ENCODE peak calls at places on chromosomes 5 and 9, in seven cellular contexts. One of them, this sample, is unnamed.
A peak's percentile ranks its signal among the peaks of the same experiment; 100 is the strongest.

GRCh38 chr9:98552306-98552705 is 156.4 kb downstream of the GABBR2 start:
- DNase-seq in MM.1S: no peak
- DNase-seq in BE2C: no peak
- DNase-seq in effector memory CD4-positive, alpha-beta T cell: no peak
- DNase-seq in CD4-positive, CD25-positive, alpha-beta regulatory T cell: no peak
- DNase-seq in ovary: no peak
- DNase-seq in PC-9: peak; percentile 89
- DNase-seq in this sample: no peak

GRCh38 chr5:142726188-142726731 is 40.4 kb upstream of the FGF1 start:
- DNase-seq in CD4-positive, CD25-positive, alpha-beta regulatory T cell: no peak
- DNase-seq in effector memory CD4-positive, alpha-beta T cell: no peak
- DNase-seq in ovary: no peak
- DNase-seq in BE2C: no peak
- DNase-seq in MM.1S: no peak
- DNase-seq in PC-9: peak; percentile 53
- DNase-seq in this sample: no peak

GRCh38 chr9:21267806-21268657 is 28.2 kb upstream of the IFNA14 start:
- DNase-seq in PC-9: no peak
- DNase-seq in BE2C: no peak
- DNase-seq in effector memory CD4-positive, alpha-beta T cell: no peak
- DNase-seq in ovary: no peak
- DNase-seq in MM.1S: no peak
- DNase-seq in CD4-positive, CD25-positive, alpha-beta regulatory T cell: no peak
- DNase-seq in this sample: no peak

GRCh38 chr9:84439253-84439652 is 98.7 kb upstream of the SLC28A3 start:
- DNase-seq in CD4-positive, CD25-positive, alpha-beta regulatory T cell: no peak
- DNase-seq in effector memory CD4-positive, alpha-beta T cell: no peak
- DNase-seq in PC-9: no peak
- DNase-seq in BE2C: no peak
- DNase-seq in ovary: no peak
- DNase-seq in MM.1S: no peak
- DNase-seq in this sample: no peak

GRCh38 chr5:138336952-138337684 is 948 bp upstream of the FAM53C start:
- DNase-seq in BE2C: no peak
- DNase-seq in MM.1S: no peak
- DNase-seq in PC-9: peak; percentile 55
- DNase-seq in effector memory CD4-positive, alpha-beta T cell: peak; percentile 61
- DNase-seq in CD4-positive, CD25-positive, alpha-beta regulatory T cell: no peak
- DNase-seq in ovary: peak; percentile 91
- DNase-seq in this sample: no peak

GRCh38 chr5:126544087-126544740 is 50.8 kb downstream of the ALDH7A1 start:
- DNase-seq in effector memory CD4-positive, alpha-beta T cell: peak; percentile 14
- DNase-seq in BE2C: peak; percentile 58
- DNase-seq in ovary: no peak
- DNase-seq in PC-9: no peak
- DNase-seq in MM.1S: peak; percentile 80
- DNase-seq in CD4-positive, CD25-positive, alpha-beta regulatory T cell: peak; percentile 52
- DNase-seq in this sample: no peak

GRCh38 chr5:65611524-65611923 is 12.6 kb downstream of the TRIM23 start:
- DNase-seq in BE2C: no peak
- DNase-seq in PC-9: peak; percentile 85
- DNase-seq in effector memory CD4-positive, alpha-beta T cell: no peak
- DNase-seq in MM.1S: no peak
- DNase-seq in CD4-positive, CD25-positive, alpha-beta regulatory T cell: no peak
- DNase-seq in ovary: no peak
- DNase-seq in this sample: peak; percentile 93

GRCh38 chr5:78116167-78116566 is 178.3 kb downstream of the AP3B1 start:
- DNase-seq in MM.1S: no peak
- DNase-seq in CD4-positive, CD25-positive, alpha-beta regulatory T cell: no peak
- DNase-seq in PC-9: no peak
- DNase-seq in ovary: no peak
- DNase-seq in BE2C: no peak
- DNase-seq in effector memory CD4-positive, alpha-beta T cell: no peak
- DNase-seq in this sample: no peak

GRCh38 chr9:121184463-121184862 is 17.2 kb downstream of the RAB14 start:
- DNase-seq in effector memory CD4-positive, alpha-beta T cell: no peak
- DNase-seq in MM.1S: no peak
- DNase-seq in PC-9: no peak
- DNase-seq in BE2C: no peak
- DNase-seq in CD4-positive, CD25-positive, alpha-beta regulatory T cell: no peak
- DNase-seq in ovary: no peak
- DNase-seq in this sample: no peak

GRCh38 chr9:21060919-21061561 is 16.7 kb downstream of the IFNB1 start:
- DNase-seq in PC-9: no peak
- DNase-seq in ovary: no peak
- DNase-seq in CD4-positive, CD25-positive, alpha-beta regulatory T cell: peak; percentile 26
- DNase-seq in effector memory CD4-positive, alpha-beta T cell: no peak
- DNase-seq in BE2C: no peak
- DNase-seq in MM.1S: peak; percentile 26
- DNase-seq in this sample: no peak

GRCh38 chr9:3045153-3045552 is 201.3 kb upstream of the PUM3 start:
- DNase-seq in effector memory CD4-positive, alpha-beta T cell: no peak
- DNase-seq in MM.1S: no peak
- DNase-seq in BE2C: no peak
- DNase-seq in ovary: no peak
- DNase-seq in CD4-positive, CD25-positive, alpha-beta regulatory T cell: no peak
- DNase-seq in PC-9: no peak
- DNase-seq in this sample: no peak

GRCh38 chr9:98255064-98255577 is 328 bp downstream of the TBC1D2 start:
- DNase-seq in BE2C: no peak
- DNase-seq in MM.1S: no peak
- DNase-seq in effector memory CD4-positive, alpha-beta T cell: peak; percentile 1
- DNase-seq in CD4-positive, CD25-positive, alpha-beta regulatory T cell: no peak
- DNase-seq in PC-9: no peak
- DNase-seq in ovary: peak; percentile 36
- DNase-seq in this sample: no peak

GRCh38 chr9:71769175-71770165 is 1.2 kb upstream of the CEMIP2 start:
- DNase-seq in PC-9: peak; percentile 75
- DNase-seq in MM.1S: peak; percentile 85
- DNase-seq in effector memory CD4-positive, alpha-beta T cell: peak; percentile 71
- DNase-seq in ovary: peak; percentile 63
- DNase-seq in BE2C: peak; percentile 46
- DNase-seq in CD4-positive, CD25-positive, alpha-beta regulatory T cell: peak; percentile 79
- DNase-seq in this sample: no peak

GRCh38 chr5:113169720-113170119 is 193.1 kb downstream of the DCP2 start:
- DNase-seq in BE2C: no peak
- DNase-seq in CD4-positive, CD25-positive, alpha-beta regulatory T cell: no peak
- DNase-seq in PC-9: peak; percentile 64
- DNase-seq in MM.1S: no peak
- DNase-seq in effector memory CD4-positive, alpha-beta T cell: no peak
- DNase-seq in ovary: no peak
- DNase-seq in this sample: no peak

GRCh38 chr9:133103987-133104505 is 17.0 kb downstream of the RALGDS start:
- DNase-seq in BE2C: no peak
- DNase-seq in ovary: peak; percentile 26
- DNase-seq in CD4-positive, CD25-positive, alpha-beta regulatory T cell: no peak
- DNase-seq in PC-9: no peak
- DNase-seq in effector memory CD4-positive, alpha-beta T cell: no peak
- DNase-seq in MM.1S: no peak
- DNase-seq in this sample: no peak
- H3K36me3 ChIP-seq in BE2C: peaks cover 96% of the 10 kb centered on the region
- H3K36me3 ChIP-seq in ovary: no peaks in the 10 kb centered on the region
- H3K36me3 ChIP-seq in CD4-positive, CD25-positive, alpha-beta regulatory T cell: peaks cover 92% of the 10 kb centered on the region
- H3K36me3 ChIP-seq in PC-9: peaks cover 8% of the 10 kb centered on the region
- H3K36me3 ChIP-seq in effector memory CD4-positive, alpha-beta T cell: peaks cover 94% of the 10 kb centered on the region
- H3K36me3 ChIP-seq in MM.1S: no peaks in the 10 kb centered on the region
- H3K36me3 ChIP-seq in this sample: peaks cover 9% of the 10 kb centered on the region

GRCh38 chr5:134551891-134552290 is 26.4 kb downstream of the JADE2 start:
- DNase-seq in MM.1S: no peak
- DNase-seq in effector memory CD4-positive, alpha-beta T cell: no peak
- DNase-seq in CD4-positive, CD25-positive, alpha-beta regulatory T cell: no peak
- DNase-seq in BE2C: no peak
- DNase-seq in PC-9: no peak
- DNase-seq in ovary: no peak
- DNase-seq in this sample: no peak

GRCh38 chr5:134552301-134552700 is 26.8 kb downstream of the JADE2 start:
- DNase-seq in effector memory CD4-positive, alpha-beta T cell: no peak
- DNase-seq in PC-9: no peak
- DNase-seq in MM.1S: no peak
- DNase-seq in CD4-positive, CD25-positive, alpha-beta regulatory T cell: no peak
- DNase-seq in ovary: peak; percentile 87
- DNase-seq in BE2C: no peak
- DNase-seq in this sample: peak; percentile 47

GRCh38 chr5:134549714-134550113 is 24.2 kb downstream of the JADE2 start:
- DNase-seq in PC-9: no peak
- DNase-seq in ovary: no peak
- DNase-seq in MM.1S: no peak
- DNase-seq in BE2C: no peak
- DNase-seq in effector memory CD4-positive, alpha-beta T cell: no peak
- DNase-seq in CD4-positive, CD25-positive, alpha-beta regulatory T cell: no peak
- DNase-seq in this sample: no peak

GRCh38 chr5:134547999-134548626 is 22.6 kb downstream of the JADE2 start:
- DNase-seq in CD4-positive, CD25-positive, alpha-beta regulatory T cell: no peak
- DNase-seq in MM.1S: no peak
- DNase-seq in PC-9: no peak
- DNase-seq in effector memory CD4-positive, alpha-beta T cell: no peak
- DNase-seq in ovary: no peak
- DNase-seq in BE2C: no peak
- DNase-seq in this sample: no peak

DNA sequence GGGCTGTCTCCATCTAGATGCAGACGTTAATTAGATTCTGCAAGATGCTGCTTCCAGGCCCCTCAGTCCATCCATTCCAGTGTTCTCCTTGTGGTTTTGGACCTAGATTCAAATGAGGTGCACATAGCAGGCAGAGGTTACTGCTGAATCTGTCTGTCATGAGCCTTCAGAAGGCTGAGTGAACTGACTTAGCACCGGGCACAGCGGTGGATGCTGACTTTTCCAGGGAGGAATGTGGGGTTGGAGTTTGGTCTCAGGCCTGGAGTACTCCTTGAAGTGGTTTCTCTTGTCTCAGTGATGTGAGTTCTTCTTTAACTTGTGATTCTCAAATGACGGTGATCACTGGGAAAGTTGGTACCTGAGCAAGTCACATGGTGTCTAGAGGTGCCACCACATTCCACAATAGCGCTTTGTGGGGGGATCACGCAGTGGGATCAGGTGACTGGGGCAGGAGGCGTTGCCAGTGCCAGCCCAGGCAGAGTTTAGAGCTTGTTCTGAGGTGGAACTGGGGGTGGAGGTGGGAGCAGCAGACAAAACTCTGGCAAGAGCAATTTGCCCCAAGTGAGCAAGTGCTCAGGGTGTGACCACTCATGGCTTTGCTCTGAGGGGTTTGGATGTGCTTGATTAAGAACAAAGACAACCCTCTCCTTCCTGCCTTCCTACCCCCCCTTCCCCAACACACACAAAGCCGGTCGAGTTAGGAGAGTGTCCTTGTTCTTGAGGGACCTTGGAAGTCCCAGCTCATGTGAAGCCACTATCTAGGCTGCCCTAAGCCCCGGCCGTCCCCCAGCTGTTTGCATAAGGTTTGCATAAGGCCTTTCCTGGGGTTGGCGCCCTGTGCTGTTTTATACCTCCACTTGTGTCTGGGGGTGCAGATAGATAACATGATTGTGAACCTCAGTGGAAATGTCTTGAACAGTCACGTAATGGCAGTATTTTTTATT is 25.1 kb downstream of the JADE2 start:
- DNase-seq in PC-9: no peak
- DNase-seq in ovary: no peak
- DNase-seq in MM.1S: no peak
- DNase-seq in BE2C: no peak
- DNase-seq in CD4-positive, CD25-positive, alpha-beta regulatory T cell: no peak
- DNase-seq in effector memory CD4-positive, alpha-beta T cell: no peak
- DNase-seq in this sample: no peak
- H3K36me3 ChIP-seq in PC-9: peaks cover 19% of the 10 kb centered on the region
- H3K36me3 ChIP-seq in ovary: no peaks in the 10 kb centered on the region
- H3K36me3 ChIP-seq in MM.1S: no peaks in the 10 kb centered on the region
- H3K36me3 ChIP-seq in BE2C: no peaks in the 10 kb centered on the region
- H3K36me3 ChIP-seq in CD4-positive, CD25-positive, alpha-beta regulatory T cell: peaks cover 71% of the 10 kb centered on the region
- H3K36me3 ChIP-seq in effector memory CD4-positive, alpha-beta T cell: peaks cover 49% of the 10 kb centered on the region
- H3K36me3 ChIP-seq in this sample: peaks cover 1% of the 10 kb centered on the region

DNA sequence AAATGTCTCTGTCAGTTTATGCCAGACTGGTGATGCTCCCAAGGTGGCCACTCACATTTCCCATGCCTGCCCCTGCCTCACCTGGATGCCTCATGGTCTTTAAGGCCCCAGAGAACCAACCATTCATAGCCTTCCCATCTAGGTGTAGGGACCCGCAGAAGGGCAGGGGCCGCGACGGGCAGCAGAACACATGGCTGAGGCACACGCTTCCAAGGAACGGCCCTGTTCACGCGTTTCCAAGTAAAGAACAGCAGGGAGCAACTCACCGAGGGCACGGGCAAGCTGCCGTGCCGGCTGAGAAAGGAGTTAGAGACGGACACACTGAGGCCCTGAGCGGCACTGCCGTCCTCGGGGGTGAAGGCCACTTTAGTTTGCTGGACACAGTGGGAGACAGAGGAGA is 73.5 kb downstream of the PRRT1B start:
- DNase-seq in PC-9: no peak
- DNase-seq in effector memory CD4-positive, alpha-beta T cell: no peak
- DNase-seq in MM.1S: no peak
- DNase-seq in BE2C: no peak
- DNase-seq in CD4-positive, CD25-positive, alpha-beta regulatory T cell: no peak
- DNase-seq in ovary: no peak
- DNase-seq in this sample: no peak
- H3K36me3 ChIP-seq in PC-9: no peaks in the 10 kb centered on the region
- H3K36me3 ChIP-seq in effector memory CD4-positive, alpha-beta T cell: peaks cover 90% of the 10 kb centered on the region
- H3K36me3 ChIP-seq in MM.1S: peaks cover 19% of the 10 kb centered on the region
- H3K36me3 ChIP-seq in BE2C: peaks cover 15% of the 10 kb centered on the region
- H3K36me3 ChIP-seq in CD4-positive, CD25-positive, alpha-beta regulatory T cell: peaks cover 78% of the 10 kb centered on the region
- H3K36me3 ChIP-seq in ovary: no peaks in the 10 kb centered on the region
- H3K36me3 ChIP-seq in this sample: peaks cover 2% of the 10 kb centered on the region

GRCh38 chr9:128633057-128633456 is 23.6 kb downstream of the DYNC2I2 start:
- DNase-seq in MM.1S: no peak
- DNase-seq in PC-9: no peak
- DNase-seq in CD4-positive, CD25-positive, alpha-beta regulatory T cell: no peak
- DNase-seq in effector memory CD4-positive, alpha-beta T cell: no peak
- DNase-seq in ovary: no peak
- DNase-seq in BE2C: no peak
- DNase-seq in this sample: no peak

GRCh38 chr9:128633601-128634000 is 23.0 kb downstream of the DYNC2I2 start:
- DNase-seq in ovary: no peak
- DNase-seq in PC-9: no peak
- DNase-seq in CD4-positive, CD25-positive, alpha-beta regulatory T cell: no peak
- DNase-seq in MM.1S: no peak
- DNase-seq in effector memory CD4-positive, alpha-beta T cell: no peak
- DNase-seq in BE2C: no peak
- DNase-seq in this sample: no peak

GRCh38 chr9:128632066-128632465 is 24.6 kb downstream of the DYNC2I2 start:
- DNase-seq in effector memory CD4-positive, alpha-beta T cell: no peak
- DNase-seq in ovary: no peak
- DNase-seq in MM.1S: no peak
- DNase-seq in PC-9: no peak
- DNase-seq in BE2C: no peak
- DNase-seq in CD4-positive, CD25-positive, alpha-beta regulatory T cell: no peak
- DNase-seq in this sample: no peak

GRCh38 chr9:128631636-128632035 is 25.0 kb downstream of the DYNC2I2 start:
- DNase-seq in CD4-positive, CD25-positive, alpha-beta regulatory T cell: no peak
- DNase-seq in MM.1S: no peak
- DNase-seq in PC-9: no peak
- DNase-seq in effector memory CD4-positive, alpha-beta T cell: no peak
- DNase-seq in BE2C: no peak
- DNase-seq in ovary: no peak
- DNase-seq in this sample: no peak

DNA sequence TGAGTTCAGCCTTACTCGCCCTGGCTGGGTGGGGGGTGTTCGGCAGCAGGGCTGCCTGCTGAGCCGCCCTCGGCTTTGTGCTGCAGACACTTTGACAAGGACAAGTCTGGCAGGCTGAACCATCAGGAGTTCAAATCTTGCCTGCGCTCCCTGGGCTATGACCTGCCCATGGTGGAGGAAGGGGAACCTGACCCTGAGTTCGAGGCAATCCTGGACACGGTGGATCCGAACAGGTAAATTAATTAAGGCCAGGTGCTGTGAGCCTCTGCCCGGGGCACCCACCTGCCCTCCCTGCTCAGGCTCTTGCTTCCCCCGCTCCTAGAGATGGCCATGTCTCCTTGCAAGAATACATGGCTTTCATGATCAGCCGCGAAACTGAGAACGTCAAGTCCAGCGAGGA is 24.2 kb downstream of the DYNC2I2 start:
- DNase-seq in BE2C: no peak
- DNase-seq in ovary: no peak
- DNase-seq in MM.1S: no peak
- DNase-seq in effector memory CD4-positive, alpha-beta T cell: no peak
- DNase-seq in CD4-positive, CD25-positive, alpha-beta regulatory T cell: no peak
- DNase-seq in PC-9: no peak
- DNase-seq in this sample: no peak
- H3K36me3 ChIP-seq in BE2C: peaks cover 81% of the 10 kb centered on the region
- H3K36me3 ChIP-seq in ovary: no peaks in the 10 kb centered on the region
- H3K36me3 ChIP-seq in MM.1S: peaks cover 7% of the 10 kb centered on the region
- H3K36me3 ChIP-seq in effector memory CD4-positive, alpha-beta T cell: peaks cover 66% of the 10 kb centered on the region
- H3K36me3 ChIP-seq in CD4-positive, CD25-positive, alpha-beta regulatory T cell: peaks cover 63% of the 10 kb centered on the region
- H3K36me3 ChIP-seq in PC-9: peaks cover 10% of the 10 kb centered on the region
- H3K36me3 ChIP-seq in this sample: peaks cover 6% of the 10 kb centered on the region

This sample was measured in kidney epithelial cell.